ENCODE peak calls at places on chromosomes 1 and 21, in seven cellular contexts. K is mesenchymal stem cell, D is trophoblast cell, M is IMR-90, E is H9, Q is mesendoderm, U is H1. J is an unnamed sample.

GRCh38 chr1:220511785-220512184 is 16.2 kb upstream of the MARK1 start:
- DNase-seq in K (no peak), D (peak), M (no peak), E (peak), Q (peak), U (no peak), J (peak)

GRCh38 chr1:58727363-58727762 is 27.5 kb upstream of the MYSM1 start:
- DNase-seq in K (peak), D (peak), M (peak), E (no peak), Q (peak), U (no peak), J (no peak)

GRCh38 chr1:229024528-229025119 is 246.3 kb upstream of the RAB4A start:
- DNase-seq in K (peak), D (peak), M (peak), E (no peak), Q (peak), U (no peak), J (no peak)

GRCh38 chr1:149917590-149918144 is at the start of gene SV2A:
- DNase-seq in K (peak), D (no peak), M (peak), E (peak), Q (peak), U (no peak), J (peak)

GRCh38 chr1:33320619-33321165 is at the start of gene A3GALT2:
- DNase-seq in K (no peak), D (no peak), M (no peak), E (no peak), Q (no peak), U (no peak), J (no peak)

GRCh38 chr1:167052389-167052788 is 37.8 kb downstream of the GPA33 start:
- DNase-seq in K (peak), D (peak), M (no peak), E (peak), Q (peak), U (peak), J (no peak)

GRCh38 chr1:27637052-27637451 is 2.1 kb upstream of the FGR start:
- DNase-seq in K (peak), D (no peak), M (peak), E (no peak), Q (no peak), U (no peak), J (no peak)

GRCh38 chr1:242129103-242129502 is 130.2 kb upstream of the MAP1LC3C start:
- DNase-seq in K (no peak), D (no peak), M (no peak), E (no peak), Q (peak), U (no peak), J (no peak)

GRCh38 chr1:230191079-230191478 is 124.0 kb downstream of the GALNT2 start:
- DNase-seq in K (peak), D (no peak), M (peak), E (no peak), Q (no peak), U (no peak), J (no peak)

GRCh38 chr1:3483801-3484444 is 29.5 kb downstream of the ARHGEF16 start:
- DNase-seq in K (peak), D (peak), M (no peak), E (peak), Q (peak), U (peak), J (no peak)

GRCh38 chr1:117942293-117942692 is 12.8 kb downstream of the WDR3 start:
- DNase-seq in K (no peak), D (no peak), M (peak), E (no peak), Q (no peak), U (no peak), J (no peak)

DNA sequence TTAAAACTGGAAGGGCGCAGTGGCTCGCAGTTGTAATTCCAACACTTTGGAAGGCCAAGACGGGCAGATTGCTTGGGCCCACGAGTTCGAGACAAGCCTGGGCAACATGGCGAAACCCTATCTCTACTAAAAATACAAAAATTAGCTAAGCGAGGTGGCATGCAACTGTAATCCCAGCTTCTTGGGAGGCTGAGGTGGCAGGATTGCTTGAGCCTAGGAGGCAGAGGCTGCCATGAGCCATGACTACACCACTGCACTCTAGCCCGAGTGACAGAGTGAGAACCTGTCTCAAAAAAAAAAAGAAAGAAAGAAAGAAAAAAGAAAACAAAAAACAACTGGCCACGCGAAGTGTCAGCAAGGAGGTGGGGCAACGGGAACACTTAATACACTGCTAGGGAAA is 6.3 kb downstream of the UBE2G2 start:
- DNase-seq in K (no peak), D (no peak), M (no peak), E (no peak), Q (no peak), U (no peak), J (no peak)
- H4K8ac ChIP-seq in K (no peak), D (no peak), M (no peak), E (no peak), Q (no peak), U (no peak), J (no peak)

GRCh38 chr1:156383023-156383422 is 14.0 kb downstream of the RHBG start:
- DNase-seq in K (peak), D (peak), M (peak), E (peak), Q (peak), U (peak), J (peak)
- H4K8ac ChIP-seq in K (no peak), D (no peak), M (no peak), E (no peak), Q (no peak), U (no peak), J (no peak)

GRCh38 chr1:21236178-21236577 is 54.1 kb downstream of the ECE1 start:
- DNase-seq in K (no peak), D (no peak), M (no peak), E (no peak), Q (no peak), U (no peak), J (no peak)

GRCh38 chr1:21233480-21233879 is 56.8 kb downstream of the ECE1 start:
- DNase-seq in K (no peak), D (no peak), M (no peak), E (no peak), Q (no peak), U (no peak), J (no peak)

GRCh38 chr1:21232044-21232443 is 55.3 kb upstream of the EIF4G3 start:
- DNase-seq in K (peak), D (no peak), M (peak), E (no peak), Q (peak), U (no peak), J (peak)

GRCh38 chr1:21237386-21238088 is 52.7 kb downstream of the ECE1 start:
- DNase-seq in K (no peak), D (no peak), M (no peak), E (no peak), Q (no peak), U (no peak), J (no peak)

DNA sequence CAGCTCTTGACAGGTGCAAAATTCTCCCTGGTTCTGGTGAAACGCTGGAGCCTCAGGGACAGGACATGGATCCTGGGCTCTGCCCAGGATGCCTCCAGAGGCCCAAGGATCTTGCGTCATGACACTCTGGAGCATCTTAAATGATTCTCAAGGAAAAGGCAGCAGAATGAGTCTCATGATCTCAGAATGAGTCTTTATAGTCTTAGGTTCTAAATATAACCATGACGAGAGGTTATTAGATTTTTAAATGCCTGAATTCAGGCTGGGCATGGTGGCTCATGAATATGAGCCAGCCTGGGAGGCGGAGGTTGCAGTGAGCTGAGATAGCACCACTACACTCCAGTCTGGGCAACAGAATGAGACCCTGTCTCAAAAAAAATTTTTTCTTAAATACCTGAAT is 55.5 kb downstream of the ECE1 start:
- DNase-seq in K (peak), D (no peak), M (peak), E (no peak), Q (no peak), U (no peak), J (no peak)
- H4K8ac ChIP-seq in K (no peak), D (no peak), M (no peak), E (no peak), Q (no peak), U (no peak), J (no peak)

GRCh38 chr1:75725256-75725655 is 747 bp downstream of the ACADM start:
- DNase-seq in K (peak), D (no peak), M (peak), E (no peak), Q (no peak), U (no peak), J (no peak)
- H4K8ac ChIP-seq in K (no peak), D (no peak), M (no peak), E (no peak), Q (no peak), U (no peak), J (no peak)

GRCh38 chr1:178664278-178664677 is 60.8 kb upstream of the RALGPS2 start:
- DNase-seq in K (no peak), D (no peak), M (no peak), E (no peak), Q (no peak), U (no peak), J (no peak)

GRCh38 chr1:178660484-178660883 is 64.6 kb upstream of the RALGPS2 start:
- DNase-seq in K (no peak), D (no peak), M (no peak), E (no peak), Q (no peak), U (no peak), J (no peak)

GRCh38 chr1:178665579-178665978 is 59.5 kb upstream of the RALGPS2 start:
- DNase-seq in K (no peak), D (no peak), M (no peak), E (no peak), Q (no peak), U (no peak), J (no peak)

GRCh38 chr1:178659789-178660208 is 65.2 kb upstream of the RALGPS2 start:
- DNase-seq in K (no peak), D (no peak), M (no peak), E (no peak), Q (no peak), U (no peak), J (no peak)
- H4K8ac ChIP-seq in K (no peak), D (no peak), M (no peak), E (no peak), Q (no peak), U (no peak), J (no peak)

GRCh38 chr1:225998560-225999226 is 450 bp downstream of the SDE2 start:
- DNase-seq in K (peak), D (no peak), M (peak), E (no peak), Q (no peak), U (no peak), J (no peak)
- H4K8ac ChIP-seq in K (peak), D (peak), M (peak), E (no peak), Q (no peak), U (peak), J (no peak)